ENCODE peak calls at places on chromosomes 5 and 9, in six cellular contexts. Q, H, X, J, Z and F are unnamed samples.

GRCh38 chr5:142792865-142793232 is 22.7 kb downstream of the ARHGAP26 start:
- DNase-seq in Z (no peak), X (no peak), H (no peak), Q (no peak), J (no peak), F (no peak)

GRCh38 chr9:37997636-37998374 is 71.2 kb downstream of the SHB start:
- DNase-seq in J (no peak), Z (no peak), Q (peak; percentile 64), H (no peak), X (no peak), F (no peak)

GRCh38 chr9:123825337-123825736 is 104.6 kb downstream of the DENND1A start:
- DNase-seq in Q (no peak), H (peak; percentile 44), Z (no peak), J (no peak), X (peak; percentile 7), F (no peak)

GRCh38 chr5:62506659-62507460 is 71.8 kb upstream of the LRRC70 start:
- DNase-seq in Q (no peak), H (peak; percentile 35), Z (no peak), J (no peak), X (no peak), F (no peak)

GRCh38 chr5:176176231-176176630 is 62.0 kb upstream of the SIMC1 start:
- DNase-seq in Q (no peak), H (no peak), J (no peak), X (no peak), Z (no peak), F (no peak)

GRCh38 chr5:86244153-86244552 is 373.6 kb upstream of the COX7C start:
- DNase-seq in H (no peak), X (no peak), Q (no peak), J (no peak), Z (no peak), F (no peak)

GRCh38 chr9:113352006-113352405 is 2.7 kb downstream of the BSPRY start:
- DNase-seq in Q (no peak), H (no peak), Z (no peak), J (no peak), X (no peak), F (peak; percentile 74)

GRCh38 chr9:17065062-17065461 is 69.8 kb upstream of the CNTLN start:
- DNase-seq in Z (no peak), X (no peak), H (peak; percentile 27), J (no peak), Q (peak; percentile 29), F (no peak)

GRCh38 chr5:172769598-172770373 is 1.2 kb downstream of the DUSP1 start:
- DNase-seq in J (no peak), Z (no peak), Q (no peak), H (peak; percentile 48), X (no peak), F (no peak)

GRCh38 chr5:14156611-14157493 is 13.7 kb downstream of the TRIO start:
- DNase-seq in J (peak; percentile 96), Z (peak; percentile 99), X (no peak), H (peak; percentile 99), Q (no peak), F (peak; percentile 86)

GRCh38 chr5:136811551-136811950 is 446.2 kb upstream of the TRPC7 start:
- DNase-seq in Z (peak; percentile 39), Q (no peak), J (peak; percentile 61), X (no peak), H (peak; percentile 93), F (peak; percentile 79)

GRCh38 chr9:98333703-98334582 is 78.5 kb upstream of the TBC1D2 start:
- DNase-seq in H (peak; percentile 99), Q (no peak), Z (peak; percentile 77), J (peak; percentile 44), X (no peak), F (peak; percentile 74)

GRCh38 chr5:32342656-32343055 is 29.9 kb upstream of the MTMR12 start:
- DNase-seq in Z (no peak), J (no peak), Q (no peak), H (no peak), X (no peak), F (no peak)

GRCh38 chr5:35709688-35710087 is 92.0 kb downstream of the SPEF2 start:
- DNase-seq in Q (no peak), H (no peak), X (no peak), J (no peak), Z (no peak), F (no peak)

GRCh38 chr5:172820046-172820767 is 13.8 kb upstream of the ERGIC1 start:
- DNase-seq in J (no peak), Q (peak; percentile 90), Z (no peak), X (no peak), H (peak; percentile 91), F (no peak)

GRCh38 chr9:93508207-93508606 is 54.8 kb upstream of the FAM120AOS start:
- DNase-seq in Z (no peak), Q (no peak), X (no peak), H (no peak), J (no peak), F (no peak)

GRCh38 chr5:127878174-127878750 is 175.1 kb downstream of the CCDC192 start:
- DNase-seq in Q (no peak), J (no peak), Z (no peak), X (peak; percentile 27), H (peak; percentile 57), F (peak; percentile 78)

GRCh38 chr5:114360362-114360761 is 1.5 kb upstream of the KCNN2 start:
- DNase-seq in J (no peak), X (no peak), Z (no peak), H (no peak), Q (no peak), F (no peak)

GRCh38 chr9:124011460-124012301 is at the start of gene LHX2:
- DNase-seq in H (peak; percentile 75), X (no peak), J (no peak), Z (no peak), Q (no peak), F (peak; percentile 98)

GRCh38 chr9:129596541-129597328 is 24.2 kb downstream of the C9orf50 start:
- DNase-seq in H (peak; percentile 90), Z (no peak), J (peak; percentile 59), X (no peak), Q (peak; percentile 95), F (peak; percentile 81)

GRCh38 chr5:147223343-147223742 is 11.5 kb upstream of the STK32A start:
- DNase-seq in J (no peak), Z (no peak), H (no peak), Q (no peak), X (no peak), F (no peak)

GRCh38 chr9:135990468-135991429 is 29.6 kb upstream of the UBAC1 start:
- DNase-seq in Z (no peak), X (peak; percentile 76), J (peak; percentile 53), H (peak; percentile 67), Q (peak; percentile 89), F (no peak)

GRCh38 chr5:37696190-37697021 is 143.4 kb downstream of the GDNF start:
- DNase-seq in J (no peak), Z (peak; percentile 88), X (no peak), H (peak; percentile 71), Q (no peak), F (peak; percentile 48)

DNA sequence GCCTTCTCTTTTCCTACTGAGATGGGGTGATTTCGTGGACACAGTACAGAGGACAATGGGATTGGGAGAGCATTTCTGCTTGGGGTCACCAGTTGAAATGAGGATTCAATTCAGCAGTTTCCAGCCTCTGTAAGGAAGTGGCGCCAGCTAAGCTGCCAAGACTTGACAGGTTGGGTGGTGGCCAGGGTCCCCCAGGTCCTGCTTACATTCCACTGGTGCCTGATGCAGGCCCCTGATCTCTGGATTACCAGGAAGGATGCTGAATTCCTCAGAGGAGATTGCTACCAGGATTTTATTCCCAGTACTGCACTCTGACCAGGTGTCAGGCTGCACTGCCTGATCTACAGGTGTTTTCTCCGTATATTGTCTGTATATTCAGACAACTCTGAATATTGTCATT is 119.7 kb downstream of the PSD2 start:
- DNase-seq in Q (no peak), Z (no peak), H (no peak), X (no peak), J (no peak), F (no peak)
- H3K4me3 ChIP-seq in Q (no peak overlapping the region), Z (no peak overlapping the region), H (no peak overlapping the region), X (no peak overlapping the region), J (no peak overlapping the region), F (no peak overlapping the region)

GRCh38 chr5:97115932-97116331 is 26.5 kb downstream of the LIX1 start:
- DNase-seq in Q (no peak), J (no peak), H (no peak), X (no peak), Z (no peak), F (no peak)
- H3K4me3 ChIP-seq in Q (no peak overlapping the region), J (no peak overlapping the region), H (no peak overlapping the region), X (no peak overlapping the region), Z (no peak overlapping the region), F (no peak overlapping the region)

GRCh38 chr9:130834371-130835311 is at the start of gene ABL1:
- DNase-seq in H (peak; percentile 92), Z (peak; percentile 58), Q (peak; percentile 89), X (no peak), J (no peak), F (peak; percentile 97)

GRCh38 chr9:130837644-130838043 is 2.6 kb downstream of the ABL1 start:
- DNase-seq in Z (no peak), X (no peak), Q (no peak), J (no peak), H (no peak), F (peak; percentile 66)

GRCh38 chr9:130835441-130836298 is 616 bp downstream of the ABL1 start:
- DNase-seq in Z (no peak), Q (peak; percentile 81), X (no peak), H (peak; percentile 63), J (no peak), F (peak; percentile 83)

GRCh38 chr9:130839237-130840111 is 4.4 kb downstream of the ABL1 start:
- DNase-seq in Z (no peak), X (no peak), J (no peak), Q (no peak), H (no peak), F (no peak)

DNA sequence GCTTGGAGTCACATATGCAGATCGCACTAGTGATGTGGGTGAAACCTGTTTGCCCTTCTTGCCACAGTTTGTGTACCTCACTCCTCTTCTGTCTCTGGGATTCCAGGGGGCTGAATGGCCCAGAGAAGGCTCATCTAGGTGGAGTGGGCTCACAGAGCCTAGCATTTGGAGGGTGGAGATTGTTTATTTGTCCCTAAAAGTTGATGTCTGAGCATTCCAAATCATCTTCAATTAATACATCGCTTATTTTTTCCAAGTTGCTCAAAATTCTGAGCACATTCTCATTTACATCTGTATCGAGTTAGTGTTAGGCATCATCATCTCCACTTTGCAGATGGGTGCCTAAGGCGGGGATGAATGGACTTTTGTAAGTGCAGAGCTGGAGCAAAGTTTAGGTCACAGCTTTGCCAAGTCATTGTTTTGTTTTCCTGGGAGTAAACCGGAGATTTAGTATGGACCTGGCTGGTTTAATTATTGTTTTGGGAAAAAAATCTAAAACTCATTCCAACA is 2.0 kb downstream of the ABL1 start:
- DNase-seq in Z (no peak), Q (no peak), H (peak; percentile 94), X (no peak), J (no peak), F (peak; percentile 83)
- H3K4me3 ChIP-seq in Z (peak overlapping the region; percentile 72), Q (peak overlapping the region; percentile 81), H (peak overlapping the region; percentile 75), X (no peak overlapping the region), J (peak overlapping the region; percentile 78), F (peak overlapping the region; percentile 95)

DNA sequence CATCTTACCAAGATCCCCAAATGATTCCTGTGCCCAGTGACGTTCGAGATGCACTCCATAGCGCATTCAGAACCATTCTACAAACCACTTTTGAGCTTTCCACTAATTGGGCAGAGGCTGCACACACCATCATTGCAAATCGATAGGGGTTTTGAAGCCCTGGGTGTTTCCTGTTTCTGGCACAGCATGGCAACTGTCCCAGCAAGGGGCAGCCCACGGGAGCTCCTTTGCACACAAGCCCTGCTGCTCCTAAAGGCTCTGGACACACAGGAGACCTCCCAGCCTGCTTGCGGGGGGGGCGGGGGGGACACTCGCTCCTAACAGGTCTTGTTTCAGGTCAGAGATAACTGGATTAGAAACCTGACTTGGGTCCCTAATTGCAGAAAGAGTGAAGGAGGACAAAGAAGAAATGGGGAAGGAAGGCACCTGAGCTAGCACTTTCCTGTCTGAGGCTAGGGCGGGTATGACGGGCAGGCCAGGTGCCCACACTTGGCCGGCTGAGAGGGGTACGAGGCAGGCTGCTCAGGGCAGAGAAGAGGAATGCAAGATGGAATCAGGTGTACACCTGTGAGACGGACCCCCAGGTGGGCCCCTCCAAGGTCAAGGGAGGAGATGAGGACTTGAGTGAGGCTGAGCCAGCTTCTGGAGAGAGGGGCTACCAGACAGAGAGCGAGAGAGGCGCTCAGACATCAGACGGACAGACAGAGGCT is 828 bp downstream of the FBP1 start:
- DNase-seq in X (no peak), Q (no peak), H (no peak), Z (no peak), J (no peak), F (no peak)
- H3K4me3 ChIP-seq in X (peak overlapping the region; percentile 29), Q (peak overlapping the region; percentile 80), H (no peak overlapping the region), Z (peak overlapping the region; percentile 76), J (no peak overlapping the region), F (peak overlapping the region; percentile 74)